ENCODE peak calls at places on chromosomes 3 and 15, in four cellular contexts. One of them, this sample, is unnamed.

GRCh38 chr3:31654998-31655397 is 122.3 kb downstream of the STT3B start:
- DNase-seq in GM12878: no peak
- DNase-seq in K562: no peak
- DNase-seq in esophagus muscularis mucosa: no peak
- DNase-seq in this sample: no peak

GRCh38 chr15:29333261-29333660 is 63.6 kb upstream of the NSMCE3 start:
- DNase-seq in GM12878: no peak
- DNase-seq in K562: no peak
- DNase-seq in esophagus muscularis mucosa: peak
- DNase-seq in this sample: no peak

GRCh38 chr15:57777034-57777433 is 70.5 kb downstream of the POLR2M start:
- DNase-seq in GM12878: no peak
- DNase-seq in K562: no peak
- DNase-seq in esophagus muscularis mucosa: no peak
- DNase-seq in this sample: no peak

GRCh38 chr3:196757876-196758739 is 18.5 kb downstream of the PAK2 start:
- DNase-seq in GM12878: no peak
- DNase-seq in K562: no peak
- DNase-seq in esophagus muscularis mucosa: no peak
- DNase-seq in this sample: no peak

GRCh38 chr3:134315286-134316106 is 58.8 kb downstream of the AMOTL2 start:
- DNase-seq in GM12878: no peak
- DNase-seq in K562: no peak
- DNase-seq in esophagus muscularis mucosa: no peak
- DNase-seq in this sample: no peak

GRCh38 chr3:72664171-72664570 is 184.1 kb downstream of the SHQ1 start:
- DNase-seq in GM12878: no peak
- DNase-seq in K562: peak
- DNase-seq in esophagus muscularis mucosa: no peak
- DNase-seq in this sample: no peak

GRCh38 chr3:13888576-13888975 is 8.7 kb upstream of the WNT7A start:
- DNase-seq in GM12878: no peak
- DNase-seq in K562: no peak
- DNase-seq in esophagus muscularis mucosa: no peak
- DNase-seq in this sample: no peak

GRCh38 chr3:153595186-153595815 is 433.3 kb downstream of the RAP2B start:
- DNase-seq in GM12878: no peak
- DNase-seq in K562: no peak
- DNase-seq in esophagus muscularis mucosa: no peak
- DNase-seq in this sample: no peak

GRCh38 chr15:26083457-26084350 is 220.6 kb upstream of the ATP10A start:
- DNase-seq in GM12878: no peak
- DNase-seq in K562: no peak
- DNase-seq in esophagus muscularis mucosa: no peak
- DNase-seq in this sample: no peak

GRCh38 chr15:55960946-55961345 is 32.5 kb downstream of the NEDD4 start:
- DNase-seq in GM12878: no peak
- DNase-seq in K562: no peak
- DNase-seq in esophagus muscularis mucosa: no peak
- DNase-seq in this sample: no peak

GRCh38 chr3:50336452-50337174 is 4.0 kb downstream of the RASSF1 start:
- DNase-seq in GM12878: no peak
- DNase-seq in K562: peak
- DNase-seq in esophagus muscularis mucosa: no peak
- DNase-seq in this sample: no peak

GRCh38 chr15:67601008-67601620 is 58.6 kb downstream of the MAP2K5 start:
- DNase-seq in GM12878: no peak
- DNase-seq in K562: no peak
- DNase-seq in esophagus muscularis mucosa: no peak
- DNase-seq in this sample: no peak

GRCh38 chr3:171797873-171798272 is 12.4 kb downstream of the PLD1 start:
- DNase-seq in GM12878: no peak
- DNase-seq in K562: no peak
- DNase-seq in esophagus muscularis mucosa: no peak
- DNase-seq in this sample: no peak

GRCh38 chr15:83287541-83288027 is 3.1 kb upstream of the BNC1 start:
- DNase-seq in GM12878: no peak
- DNase-seq in K562: no peak
- DNase-seq in esophagus muscularis mucosa: peak
- DNase-seq in this sample: no peak

GRCh38 chr3:39102504-39103323 is 4.7 kb downstream of the GORASP1 start:
- DNase-seq in GM12878: no peak
- DNase-seq in K562: no peak
- DNase-seq in esophagus muscularis mucosa: peak
- DNase-seq in this sample: no peak

GRCh38 chr15:59691194-59691805 is 2.2 kb upstream of the BNIP2 start:
- DNase-seq in GM12878: peak
- DNase-seq in K562: no peak
- DNase-seq in esophagus muscularis mucosa: no peak
- DNase-seq in this sample: no peak

DNA sequence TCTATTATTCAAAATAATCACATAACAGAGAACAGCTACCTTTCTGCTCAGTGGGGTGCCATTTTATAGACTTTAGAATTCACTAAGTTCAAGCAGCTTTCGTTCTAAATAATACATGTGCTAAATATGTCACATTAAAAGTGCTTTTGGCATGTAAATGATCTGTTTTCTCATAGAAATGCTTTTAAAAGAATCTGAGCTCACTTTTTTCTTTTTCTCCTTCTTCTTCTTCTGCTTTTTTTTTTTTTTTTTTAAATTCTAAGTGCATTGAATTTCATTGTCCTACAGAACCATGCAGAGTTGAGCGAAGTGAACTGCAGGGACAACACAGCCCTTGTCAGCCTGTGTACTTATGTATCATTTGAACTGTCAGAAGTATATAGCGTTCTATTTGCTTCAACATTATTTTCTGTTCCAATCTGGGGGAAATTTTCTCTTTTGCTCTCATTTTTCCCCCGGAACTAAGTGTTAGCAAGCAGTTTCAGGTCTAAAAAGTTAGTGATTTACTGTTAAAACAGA is 193.8 kb upstream of the TMCO5A start:
- DNase-seq in GM12878: no peak
- DNase-seq in K562: no peak
- DNase-seq in esophagus muscularis mucosa: no peak
- DNase-seq in this sample: no peak
- TF ChIP-seq POLR2AphosphoS5 in GM12878: no peak
- TF ChIP-seq POLR2AphosphoS5 in K562: no peak
- TF ChIP-seq POLR2AphosphoS5 in esophagus muscularis mucosa: no peak
- TF ChIP-seq POLR2AphosphoS5 in this sample: no peak

GRCh38 chr3:151906751-151907150 is 33.3 kb downstream of the SUCNR1 start:
- DNase-seq in GM12878: no peak
- DNase-seq in K562: no peak
- DNase-seq in esophagus muscularis mucosa: no peak
- DNase-seq in this sample: no peak
- TF ChIP-seq POLR2AphosphoS5 in GM12878: no peak
- TF ChIP-seq POLR2AphosphoS5 in K562: no peak
- TF ChIP-seq POLR2AphosphoS5 in esophagus muscularis mucosa: no peak
- TF ChIP-seq POLR2AphosphoS5 in this sample: no peak

DNA sequence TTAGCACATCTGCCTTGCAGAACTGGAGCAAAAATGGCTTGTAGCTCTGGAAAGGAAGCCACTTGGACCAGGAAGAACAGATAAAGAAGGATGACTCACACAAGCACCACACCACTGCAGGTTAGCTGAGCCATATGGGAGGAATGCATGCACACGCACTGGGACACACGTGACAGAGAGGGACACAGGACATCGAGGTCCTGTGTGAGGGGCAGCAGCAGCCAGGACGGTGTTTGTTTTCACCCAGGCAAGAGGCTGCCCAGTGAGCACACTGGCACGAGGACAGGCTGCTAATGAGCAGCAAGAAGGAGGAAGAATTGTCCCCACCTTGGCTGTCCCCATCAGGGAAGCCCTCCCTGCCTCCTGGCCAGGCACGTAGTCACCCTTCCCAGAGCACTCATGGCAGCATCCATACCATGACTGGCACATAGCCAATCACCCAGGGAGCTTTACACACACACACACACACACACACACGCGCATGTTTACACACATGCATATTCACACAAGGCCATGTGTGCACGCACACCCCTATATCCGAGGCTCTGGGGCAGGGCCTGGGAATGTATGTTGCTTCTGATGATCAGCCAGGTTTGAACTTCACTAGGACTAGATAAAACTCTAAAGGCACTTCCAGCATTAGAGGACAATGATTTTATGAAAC is 24.0 kb upstream of the SPTBN5 start:
- DNase-seq in GM12878: no peak
- DNase-seq in K562: peak
- DNase-seq in esophagus muscularis mucosa: no peak
- DNase-seq in this sample: no peak
- TF ChIP-seq POLR2AphosphoS5 in GM12878: no peak
- TF ChIP-seq POLR2AphosphoS5 in K562: no peak
- TF ChIP-seq POLR2AphosphoS5 in esophagus muscularis mucosa: no peak
- TF ChIP-seq POLR2AphosphoS5 in this sample: no peak

GRCh38 chr15:90315276-90315982 is 36.7 kb upstream of the ZNF774 start:
- DNase-seq in GM12878: no peak
- DNase-seq in K562: no peak
- DNase-seq in esophagus muscularis mucosa: peak
- DNase-seq in this sample: no peak
- TF ChIP-seq POLR2AphosphoS5 in GM12878: no peak
- TF ChIP-seq POLR2AphosphoS5 in K562: no peak
- TF ChIP-seq POLR2AphosphoS5 in esophagus muscularis mucosa: peak
- TF ChIP-seq POLR2AphosphoS5 in this sample: no peak

This sample was measured in GM12892.